ENCODE peak calls at places on chromosomes 4 and X, in four cellular contexts. Z, X, I and A are unnamed samples.

GRCh38 chr4:87071401-87071800 is 136.6 kb downstream of the AFF1 start:
- DNase-seq in X (no peak), Z (no peak), I (no peak), A (no peak)

GRCh38 chr4:80309301-80310004 is 26.1 kb upstream of the CFAP299 start:
- DNase-seq in Z (no peak), I (no peak), X (no peak), A (peak; percentile 17)

GRCh38 chr4:1475277-1476139 is 69.3 kb upstream of the NKX1-1 start:
- DNase-seq in X (no peak), Z (no peak), I (no peak), A (no peak)

GRCh38 chr4:2615821-2616220 is 79.4 kb downstream of the FAM193A start:
- DNase-seq in I (no peak), X (no peak), Z (no peak), A (no peak)

GRCh38 chr4:121308328-121308663 is 72.5 kb downstream of the QRFPR start:
- DNase-seq in I (no peak), X (no peak), Z (no peak), A (no peak)

GRCh38 chr4:23539969-23540368 is 349.9 kb downstream of the PPARGC1A start:
- DNase-seq in I (no peak), X (no peak), Z (no peak), A (no peak)

GRCh38 chr4:1825326-1825725 is 30.6 kb downstream of the LETM1 start:
- DNase-seq in I (no peak), X (no peak), Z (no peak), A (no peak)

GRCh38 chr4:19358015-19358414 is 893.7 kb upstream of the SLIT2 start:
- DNase-seq in Z (no peak), X (no peak), I (no peak), A (no peak)

GRCh38 chr4:176242764-176243347 is 26.2 kb downstream of the ASB5 start:
- DNase-seq in Z (no peak), X (no peak), I (no peak), A (no peak)

GRCh38 chr4:112178731-112179130 is 33.5 kb downstream of the FAM241A start:
- DNase-seq in I (no peak), Z (no peak), X (no peak), A (no peak)

DNA sequence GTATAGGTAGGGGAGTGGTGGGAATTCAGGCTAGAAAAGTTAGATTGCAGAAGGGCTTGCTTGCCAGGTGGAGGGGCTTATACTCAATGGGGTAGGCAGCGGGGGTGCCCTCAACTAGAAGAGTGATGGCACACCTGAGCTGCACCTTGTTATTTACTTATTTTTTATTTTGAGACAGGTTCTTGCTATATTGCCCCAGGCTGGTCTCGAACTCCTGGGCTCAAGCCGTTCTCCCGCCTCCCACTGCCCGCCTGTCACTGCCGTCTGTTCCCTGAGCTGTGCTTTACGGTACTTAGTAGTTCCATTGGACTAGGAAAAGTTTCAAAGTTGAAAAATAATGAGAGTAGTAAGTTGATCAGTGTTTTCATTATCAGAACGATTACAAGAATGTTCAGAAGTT is 2.0 kb downstream of the ZFX start:
- DNase-seq in I (no peak), X (no peak), Z (no peak), A (no peak)
- H4K20me1 ChIP-seq in I (peaks cover 4% of the 10 kb centered on the region), X (peaks cover 14% of the 10 kb centered on the region), Z (no peaks in the 10 kb centered on the region), A (peaks cover 2% of the 10 kb centered on the region)

GRCh38 chr4:143410015-143410414 is 73.3 kb downstream of the GAB1 start:
- DNase-seq in I (no peak), X (no peak), Z (no peak), A (no peak)
- H3K9ac ChIP-seq in I (no peak overlapping the region), X (no peak overlapping the region), Z (no peak overlapping the region), A (no peak overlapping the region)

DNA sequence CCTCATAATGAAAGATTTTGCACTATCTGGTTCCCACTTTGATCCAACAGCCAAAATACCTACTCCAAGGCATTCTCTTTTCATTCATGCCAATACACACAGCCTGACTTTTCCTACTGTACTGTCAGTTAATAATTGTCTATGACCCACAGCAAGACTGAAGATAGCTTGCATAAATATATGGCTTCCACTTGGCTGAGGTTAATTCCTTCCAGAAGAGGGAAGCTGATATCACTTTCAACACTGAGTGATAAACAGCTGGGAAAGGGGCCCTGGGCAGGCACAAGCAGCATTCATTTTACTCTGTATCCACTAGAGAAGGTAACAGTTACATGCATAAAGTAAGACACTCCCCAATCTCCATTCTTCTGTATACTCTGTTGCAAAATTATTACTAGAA is 200.2 kb upstream of the UGT8 start:
- DNase-seq in I (no peak), X (no peak), Z (no peak), A (no peak)
- TF ChIP-seq JUN in I (no peak), X (no peak), Z (no peak), A (no peak)

GRCh38 chrX:13756381-13756780 is 21.8 kb downstream of the OFD1 start:
- DNase-seq in Z (no peak), X (no peak), I (no peak), A (no peak)
- H4K20me1 ChIP-seq in Z (no peaks in the 10 kb centered on the region), X (no peaks in the 10 kb centered on the region), I (no peaks in the 10 kb centered on the region), A (no peaks in the 10 kb centered on the region)

DNA sequence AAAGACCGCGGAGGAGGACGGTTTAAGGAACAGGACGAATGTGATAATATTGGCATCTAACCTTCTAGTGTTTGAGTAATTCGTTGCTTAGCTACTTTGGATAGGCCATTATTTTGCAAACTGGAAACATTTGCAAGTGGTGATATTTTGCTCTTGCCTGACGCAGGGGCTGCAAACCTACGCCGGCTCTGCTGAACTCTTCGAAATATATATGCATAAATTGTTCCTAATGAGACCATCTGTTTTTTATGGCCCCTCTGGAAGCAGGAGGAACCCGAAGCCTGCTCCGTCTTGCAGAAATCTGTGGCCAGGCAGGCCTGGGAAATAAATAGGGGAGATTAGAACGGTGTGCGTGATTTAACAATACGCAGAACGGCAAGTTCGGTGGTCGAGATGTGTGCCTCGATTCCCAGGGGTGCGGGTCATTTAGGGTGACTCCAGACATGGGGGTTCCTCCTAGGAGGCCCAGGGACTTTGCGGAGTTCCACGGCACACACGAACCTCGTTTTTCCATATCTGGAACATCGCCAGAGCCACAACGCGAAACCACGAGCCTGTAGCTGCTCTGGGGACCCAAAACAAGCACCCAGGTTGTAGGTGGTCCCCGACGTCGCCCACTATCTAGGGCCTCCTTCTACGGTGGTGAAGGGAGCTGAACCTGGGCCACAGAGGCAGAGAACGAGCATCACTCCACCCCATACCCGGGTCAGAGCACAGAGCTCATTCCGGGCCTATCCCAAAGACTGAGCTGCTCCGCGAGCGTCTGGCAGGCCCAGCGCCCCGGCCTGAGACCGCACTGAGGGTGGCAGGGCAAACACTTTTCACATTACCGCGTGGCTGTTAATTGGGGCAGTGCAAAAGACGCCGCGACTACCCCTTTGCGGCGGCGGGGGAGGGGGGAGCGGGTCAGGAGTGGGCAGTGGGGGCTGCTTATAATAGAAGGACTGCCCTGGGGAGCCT is 89.7 kb downstream of the BCOR start:
- DNase-seq in Z (no peak), X (no peak), I (no peak), A (no peak)
- H3K9ac ChIP-seq in Z (no peak overlapping the region), X (no peak overlapping the region), I (no peak overlapping the region), A (no peak overlapping the region)

GRCh38 chr4:48270516-48270897 is 869 bp upstream of the TEC start:
- DNase-seq in Z (no peak), I (no peak), X (no peak), A (no peak)
- TF ChIP-seq JUN in Z (no peak), I (no peak), X (no peak), A (no peak)

DNA sequence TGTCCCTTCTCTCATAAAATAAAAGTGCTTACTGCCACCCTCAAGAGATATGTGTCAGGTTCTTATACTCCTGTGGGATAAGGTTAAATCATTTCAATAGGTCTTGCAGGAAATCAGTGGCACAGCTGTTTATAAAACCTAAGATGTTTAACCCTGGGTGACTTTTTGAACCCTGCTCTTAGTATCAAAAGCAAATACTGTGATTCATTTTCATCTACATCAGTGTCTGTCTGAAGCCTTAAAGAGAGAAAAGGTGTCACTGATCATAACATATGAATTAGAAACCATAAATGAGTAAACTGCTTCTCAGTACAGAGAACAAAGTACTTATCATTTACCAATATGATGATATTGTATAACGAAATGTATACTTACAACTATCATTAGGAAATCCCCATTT is 59.0 kb downstream of the CCSER1 start:
- DNase-seq in X (no peak), Z (no peak), I (no peak), A (no peak)
- H4K20me1 ChIP-seq in X (no peaks in the 10 kb centered on the region), Z (no peaks in the 10 kb centered on the region), I (no peaks in the 10 kb centered on the region), A (no peaks in the 10 kb centered on the region)

GRCh38 chrX:47144626-47145407 is at the start of the genes NDUFB11 and RBM10:
- DNase-seq in I (peak; percentile 89), Z (peak; percentile 70), X (peak; percentile 95), A (peak; percentile 94)

GRCh38 chrX:47145408-47146120 is 543 bp downstream of the RBM10 start:
- DNase-seq in I (no peak), Z (no peak), X (peak; percentile 30), A (no peak)

GRCh38 chrX:47146121-47146935 is 1.3 kb downstream of the RBM10 start:
- DNase-seq in X (no peak), I (no peak), Z (no peak), A (no peak)

GRCh38 chrX:47148946-47149345 is 3.9 kb downstream of the RBM10 start:
- DNase-seq in X (no peak), I (no peak), Z (no peak), A (peak; percentile 68)

GRCh38 chrX:47146936-47147859 is 2.2 kb downstream of the RBM10 start:
- DNase-seq in I (no peak), Z (no peak), X (no peak), A (no peak)
- H3K9ac ChIP-seq in I (peak overlapping the region; percentile 8), Z (no peak overlapping the region), X (peak overlapping the region; percentile 99), A (no peak overlapping the region)

GRCh38 chrX:116278819-116279218 is 108.3 kb downstream of the AGTR2 start:
- DNase-seq in Z (no peak), I (no peak), X (no peak), A (peak; percentile 2)
- TF ChIP-seq JUN in Z (no peak), I (no peak), X (no peak), A (no peak)

DNA sequence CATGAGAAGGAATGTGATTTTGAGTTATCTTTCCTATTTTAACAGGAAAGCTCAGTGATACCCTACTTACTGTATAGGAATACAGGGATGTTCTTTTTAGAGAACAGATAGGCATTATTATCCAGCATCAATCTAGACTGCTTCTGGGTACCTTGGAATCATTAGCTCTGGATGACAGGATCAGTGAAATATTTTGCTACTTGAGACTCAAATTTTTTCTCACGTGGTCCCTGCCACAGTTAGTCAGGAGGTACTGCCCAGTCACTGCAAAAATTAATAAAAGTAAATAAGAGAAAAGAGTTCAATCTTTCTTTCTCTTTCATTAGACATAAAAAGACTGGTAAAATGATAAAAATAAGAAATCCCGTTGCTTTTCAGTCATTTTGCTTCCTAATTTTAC is 5.5 kb downstream of the ZNF827 start:
- DNase-seq in Z (no peak), I (no peak), X (no peak), A (no peak)
- H4K20me1 ChIP-seq in Z (no peaks in the 10 kb centered on the region), I (peaks cover 3% of the 10 kb centered on the region), X (peaks cover 3% of the 10 kb centered on the region), A (no peaks in the 10 kb centered on the region)